ENCODE peak calls at places on chromosome 14, in nine cellular contexts. T is T-helper 2 cell; L is HCT116; Q is LoVo; S is renal cortical epithelial cell; V is WTC11; E is cardiac septum; P is T-helper 22 cell; J is stimulated activated naive B cell treated with anti-CD40 and anti-IgM and Interleukin-4, amounts not matched to agents 10 μg/mL and 1 μg/mL and 100 μg/mL, for 72 hours. M is an unnamed sample.

GRCh38 chr14:58270628-58271027 is 26.0 kb downstream of the PSMA3 start:
- DNase-seq in Q (no peak), V (no peak), L (no peak), E (no peak), J (no peak), S (peak; percentile 39), T (no peak), P (no peak), M (no peak)

GRCh38 chr14:31926123-31926522 is 151.0 kb upstream of the ARHGAP5 start:
- DNase-seq in L (peak; percentile 54), P (no peak), S (peak; percentile 67), J (no peak), V (no peak), T (no peak), Q (peak; percentile 64), E (no peak), M (no peak)

GRCh38 chr14:21100931-21101330 is at the start of gene TMEM253:
- DNase-seq in L (no peak), Q (peak; percentile 81), S (no peak), P (no peak), J (no peak), T (no peak), E (no peak), V (no peak), M (no peak)

GRCh38 chr14:23910876-23911210 is 42.7 kb upstream of the DHRS4 start:
- DNase-seq in E (no peak), Q (no peak), J (no peak), S (no peak), L (no peak), P (no peak), V (no peak), T (no peak), M (no peak)

GRCh38 chr14:71931492-71932228 is 569 bp upstream of the RGS6 start:
- DNase-seq in E (no peak), J (no peak), L (no peak), V (no peak), P (no peak), T (no peak), Q (peak; percentile 27), S (no peak), M (no peak)

GRCh38 chr14:39276005-39276404 is 42.3 kb downstream of the MIA2 start:
- DNase-seq in P (no peak), E (no peak), L (no peak), T (no peak), Q (no peak), V (no peak), J (no peak), S (no peak), M (no peak)

GRCh38 chr14:64465856-64466554 is 706 bp downstream of the AKAP5 start:
- DNase-seq in E (no peak), L (no peak), T (no peak), V (peak; percentile 36), J (no peak), P (no peak), S (peak; percentile 44), Q (peak; percentile 7), M (no peak)

GRCh38 chr14:96189288-96189711 is 15.3 kb upstream of the BDKRB2 start:
- DNase-seq in P (no peak), S (no peak), E (no peak), Q (no peak), J (peak; percentile 36), T (no peak), V (no peak), L (no peak), M (no peak)

GRCh38 chr14:99287269-99287942 is 15.4 kb upstream of the BCL11B start:
- DNase-seq in V (no peak), S (no peak), P (no peak), E (no peak), L (no peak), Q (no peak), T (peak; percentile 63), J (no peak), M (no peak)

GRCh38 chr14:65045011-65045410 is 57.3 kb downstream of the MAX start:
- DNase-seq in S (no peak), V (no peak), L (no peak), T (no peak), Q (no peak), J (no peak), P (no peak), E (no peak), M (no peak)

GRCh38 chr14:99643343-99643742 is 1.6 kb upstream of the HHIPL1 start:
- DNase-seq in Q (no peak), E (no peak), P (no peak), S (no peak), J (no peak), T (no peak), V (no peak), L (no peak), M (no peak)

GRCh38 chr14:99731536-99732435 is 47.7 kb downstream of the CYP46A1 start:
- DNase-seq in J (no peak), E (peak; percentile 74), Q (no peak), S (no peak), T (no peak), L (no peak), P (no peak), V (peak; percentile 16), M (no peak)

GRCh38 chr14:78414172-78414571 is 244.0 kb downstream of the NRXN3 start:
- DNase-seq in E (no peak), T (no peak), L (no peak), P (no peak), S (no peak), Q (no peak), J (no peak), V (no peak), M (no peak)

GRCh38 chr14:66495214-66496098 is 9.3 kb downstream of the CCDC196 start:
- DNase-seq in S (peak; percentile 86), V (peak; percentile 16), E (no peak), L (peak; percentile 39), P (no peak), T (peak; percentile 7), J (no peak), Q (peak; percentile 71), M (peak; percentile 31)

GRCh38 chr14:24092960-24093900 is 881 bp upstream of the PCK2 start:
- DNase-seq in V (no peak), P (no peak), L (no peak), J (no peak), S (no peak), Q (peak; percentile 52), T (no peak), E (no peak), M (no peak)

GRCh38 chr14:105343194-105343593 is 28.6 kb downstream of the PACS2 start:
- DNase-seq in L (no peak), J (no peak), E (no peak), Q (no peak), S (no peak), V (no peak), T (no peak), P (no peak), M (no peak)

GRCh38 chr14:79419571-79420327 is 791.6 kb downstream of the DIO2 start:
- DNase-seq in P (no peak), L (no peak), V (no peak), E (no peak), J (no peak), T (no peak), Q (no peak), S (no peak), M (no peak)

GRCh38 chr14:69423279-69423678 is 24.8 kb downstream of the SLC39A9 start:
- DNase-seq in J (no peak), P (no peak), V (no peak), T (no peak), Q (no peak), S (no peak), E (no peak), L (no peak), M (no peak)

GRCh38 chr14:38469156-38469555 is 213.3 kb upstream of the CLEC14A start:
- DNase-seq in E (no peak), T (no peak), L (no peak), V (no peak), J (no peak), S (no peak), Q (no peak), P (no peak), M (no peak)

GRCh38 chr14:46840971-46841729 is 189.6 kb upstream of the RPL10L start:
- DNase-seq in L (no peak), T (no peak), Q (no peak), S (peak; percentile 10), J (no peak), V (no peak), P (no peak), E (no peak), M (no peak)

GRCh38 chr14:50772361-50772760 is 58.6 kb downstream of the NIN start:
- DNase-seq in V (no peak), E (no peak), J (no peak), L (no peak), P (no peak), S (no peak), T (no peak), Q (no peak), M (no peak)

GRCh38 chr14:61472025-61472672 is 150.8 kb downstream of the PRKCH start:
- DNase-seq in L (no peak), V (no peak), J (no peak), S (peak; percentile 99), T (peak; percentile 64), Q (peak; percentile 22), P (peak; percentile 53), E (peak; percentile 78), M (peak; percentile 84)

GRCh38 chr14:24813089-24813815 is 179.3 kb upstream of the GZMB start:
- DNase-seq in P (no peak), S (no peak), E (no peak), Q (no peak), L (no peak), T (no peak), J (no peak), V (no peak), M (no peak)

GRCh38 chr14:68232643-68233055 is 413.1 kb downstream of the RAD51B start:
- DNase-seq in P (no peak), L (peak; percentile 82), Q (peak; percentile 79), J (peak; percentile 70), V (no peak), E (no peak), T (no peak), S (peak; percentile 100), M (no peak)

GRCh38 chr14:65303902-65304222 is 108.7 kb upstream of the FUT8 start:
- DNase-seq in Q (no peak), V (no peak), E (no peak), L (no peak), S (no peak), J (no peak), T (no peak), P (no peak), M (no peak)

GRCh38 chr14:68295316-68295816 is 475.8 kb downstream of the RAD51B start:
- DNase-seq in V (peak; percentile 18), P (no peak), L (peak; percentile 15), E (no peak), Q (peak; percentile 18), J (no peak), T (no peak), S (no peak), M (no peak)

GRCh38 chr14:53539489-53540126 is 386.5 kb upstream of the DDHD1 start:
- DNase-seq in P (no peak), T (no peak), V (peak; percentile 90), J (peak; percentile 61), E (peak; percentile 78), Q (peak; percentile 85), S (peak; percentile 71), L (peak; percentile 71), M (peak; percentile 14)

GRCh38 chr14:104601786-104602185 is 2.8 kb downstream of the TMEM179 start:
- DNase-seq in E (peak; percentile 62), V (no peak), Q (no peak), S (no peak), P (no peak), J (no peak), T (no peak), L (no peak), M (no peak)

GRCh38 chr14:104595911-104596450 is 8.6 kb downstream of the TMEM179 start:
- DNase-seq in J (no peak), Q (no peak), P (no peak), S (no peak), T (no peak), L (no peak), E (no peak), V (no peak), M (no peak)

GRCh38 chr14:74613211-74613914 is 1.3 kb upstream of the LTBP2 start:
- DNase-seq in T (no peak), E (no peak), L (no peak), V (no peak), Q (no peak), S (no peak), P (no peak), J (no peak), M (no peak)

GRCh38 chr14:104822821-104823615 is 22.1 kb downstream of the ZBTB42 start:
- DNase-seq in Q (no peak), V (peak; percentile 8), T (no peak), E (peak; percentile 7), P (no peak), J (no peak), S (no peak), L (no peak), M (no peak)